ENCODE peak calls at places on chromosome 13, in six cellular contexts. One of them, this sample, is unnamed.

GRCh38 chr13:79404361-79404760 is 1.7 kb downstream of the RBM26 start:
- DNase-seq in ELR: peak
- DNase-seq in putamen: no peak
- DNase-seq in colonic mucosa: no peak
- DNase-seq in RPMI8226: no peak
- DNase-seq in cardiac fibroblast: no peak
- DNase-seq in this sample: no peak

GRCh38 chr13:20715340-20715732 is 11.8 kb downstream of the IL17D start:
- DNase-seq in putamen: no peak
- DNase-seq in ELR: no peak
- DNase-seq in RPMI8226: no peak
- DNase-seq in cardiac fibroblast: peak
- DNase-seq in colonic mucosa: no peak
- DNase-seq in this sample: no peak

GRCh38 chr13:41053384-41053826 is 7.9 kb upstream of the WBP4 start:
- DNase-seq in cardiac fibroblast: peak
- DNase-seq in colonic mucosa: peak
- DNase-seq in RPMI8226: no peak
- DNase-seq in putamen: no peak
- DNase-seq in ELR: peak
- DNase-seq in this sample: no peak

GRCh38 chr13:44191504-44192171 is 182.0 kb upstream of the SERP2 start:
- DNase-seq in ELR: peak
- DNase-seq in colonic mucosa: peak
- DNase-seq in putamen: peak
- DNase-seq in RPMI8226: peak
- DNase-seq in cardiac fibroblast: peak
- DNase-seq in this sample: no peak

GRCh38 chr13:109941951-109942350 is 155.6 kb upstream of the IRS2 start:
- DNase-seq in colonic mucosa: no peak
- DNase-seq in putamen: no peak
- DNase-seq in ELR: peak
- DNase-seq in RPMI8226: no peak
- DNase-seq in cardiac fibroblast: peak
- DNase-seq in this sample: no peak

GRCh38 chr13:77338961-77339401 is 12.1 kb upstream of the MYCBP2 start:
- DNase-seq in cardiac fibroblast: no peak
- DNase-seq in colonic mucosa: no peak
- DNase-seq in ELR: no peak
- DNase-seq in putamen: no peak
- DNase-seq in RPMI8226: peak
- DNase-seq in this sample: no peak

GRCh38 chr13:87538366-87539052 is 132.7 kb upstream of the SLITRK5 start:
- DNase-seq in RPMI8226: no peak
- DNase-seq in putamen: no peak
- DNase-seq in colonic mucosa: no peak
- DNase-seq in ELR: no peak
- DNase-seq in cardiac fibroblast: no peak
- DNase-seq in this sample: no peak

GRCh38 chr13:26539738-26540292 is 17.7 kb upstream of the WASF3 start:
- DNase-seq in putamen: no peak
- DNase-seq in RPMI8226: no peak
- DNase-seq in ELR: no peak
- DNase-seq in colonic mucosa: peak
- DNase-seq in cardiac fibroblast: no peak
- DNase-seq in this sample: no peak

GRCh38 chr13:44331912-44332840 is 41.4 kb upstream of the SERP2 start:
- DNase-seq in ELR: peak
- DNase-seq in putamen: peak
- DNase-seq in RPMI8226: peak
- DNase-seq in cardiac fibroblast: peak
- DNase-seq in colonic mucosa: no peak
- DNase-seq in this sample: peak

GRCh38 chr13:91368676-91369425 is 21.4 kb downstream of the MIR17HG start:
- DNase-seq in ELR: no peak
- DNase-seq in putamen: peak
- DNase-seq in RPMI8226: no peak
- DNase-seq in colonic mucosa: no peak
- DNase-seq in cardiac fibroblast: peak
- DNase-seq in this sample: no peak

GRCh38 chr13:77611068-77611467 is 75.6 kb downstream of the SCEL start:
- DNase-seq in colonic mucosa: no peak
- DNase-seq in RPMI8226: no peak
- DNase-seq in ELR: no peak
- DNase-seq in cardiac fibroblast: no peak
- DNase-seq in putamen: no peak
- DNase-seq in this sample: no peak

GRCh38 chr13:46637213-46637612 is 84.2 kb downstream of the LRCH1 start:
- DNase-seq in cardiac fibroblast: no peak
- DNase-seq in colonic mucosa: no peak
- DNase-seq in RPMI8226: no peak
- DNase-seq in putamen: no peak
- DNase-seq in ELR: no peak
- DNase-seq in this sample: no peak

GRCh38 chr13:79659161-79659560 is 178.2 kb downstream of the NDFIP2 start:
- DNase-seq in RPMI8226: no peak
- DNase-seq in colonic mucosa: no peak
- DNase-seq in ELR: no peak
- DNase-seq in putamen: no peak
- DNase-seq in cardiac fibroblast: peak
- DNase-seq in this sample: no peak

This sample was measured in mesothelial cell of epicardium.